ENCODE peak calls at places on chromosomes 12 and 14, in five cellular contexts. K is K562, T is A549, R is GM12878, M is H1. W is an unnamed sample.

GRCh38 chr12:96719671-96720362 is 187.2 kb upstream of the NEDD1 start:
- DNase-seq in T (no peak), R (peak; percentile 54), K (no peak), M (no peak), W (no peak)

GRCh38 chr12:3371018-3371417 is 120.0 kb upstream of the PRMT8 start:
- DNase-seq in M (no peak), K (no peak), R (no peak), T (no peak), W (no peak)

GRCh38 chr14:52103416-52103815 is 34.6 kb upstream of the NID2 start:
- DNase-seq in R (no peak), K (no peak), M (no peak), T (no peak), W (no peak)

GRCh38 chr14:104687601-104688504 is 1.6 kb upstream of the INF2 start:
- DNase-seq in M (no peak), K (no peak), R (no peak), T (peak; percentile 97), W (peak; percentile 84)

GRCh38 chr12:57216931-57217871 is 607 bp downstream of the NXPH4 start:
- DNase-seq in T (peak; percentile 32), K (no peak), R (no peak), M (peak; percentile 66), W (no peak)

GRCh38 chr12:116236986-116237385 is 40.5 kb downstream of the MED13L start:
- DNase-seq in T (no peak), K (peak; percentile 27), M (no peak), R (no peak), W (no peak)

GRCh38 chr12:128069359-128069997 is 197.5 kb upstream of the TMEM132C start:
- DNase-seq in M (peak; percentile 65), R (no peak), K (peak; percentile 26), T (peak; percentile 15), W (peak; percentile 30)

GRCh38 chr12:93279849-93280412 is 97.8 kb upstream of the NUDT4 start:
- DNase-seq in T (no peak), R (no peak), K (no peak), M (no peak), W (no peak)

GRCh38 chr14:80446356-80446755 is 235.1 kb upstream of the DIO2 start:
- DNase-seq in R (no peak), T (no peak), K (no peak), M (no peak), W (no peak)

GRCh38 chr12:111308473-111308872 is 60.4 kb downstream of the PHETA1 start:
- DNase-seq in K (no peak), T (no peak), M (no peak), R (no peak), W (no peak)

GRCh38 chr14:77988966-77989365 is 181.2 kb upstream of the NRXN3 start:
- DNase-seq in M (no peak), K (peak; percentile 27), R (no peak), T (no peak), W (peak; percentile 6)

GRCh38 chr12:3797649-3798048 is 44.7 kb upstream of the CRACR2A start:
- DNase-seq in M (no peak), K (no peak), R (no peak), T (no peak), W (no peak)

GRCh38 chr14:90617942-90618341 is 198.3 kb downstream of the TTC7B start:
- DNase-seq in K (no peak), R (no peak), T (no peak), M (no peak), W (no peak)

GRCh38 chr12:90951418-90952110 is 3.4 kb downstream of the CCER1 start:
- DNase-seq in R (no peak), M (no peak), K (no peak), T (no peak), W (no peak)

GRCh38 chr12:47068539-47068938 is 10.9 kb upstream of the PCED1B start:
- DNase-seq in T (no peak), M (peak; percentile 50), R (no peak), K (no peak), W (no peak)

GRCh38 chr12:90896164-90896563 is 58.8 kb downstream of the CCER1 start:
- DNase-seq in K (no peak), T (no peak), R (no peak), M (no peak), W (no peak)

GRCh38 chr14:23402296-23403138 is 5.6 kb downstream of the MYH6 start:
- DNase-seq in T (no peak), M (no peak), R (no peak), K (no peak), W (no peak)

GRCh38 chr12:90065301-90065801 is 356.7 kb upstream of the ATP2B1 start:
- DNase-seq in T (no peak), K (no peak), R (no peak), M (no peak), W (no peak)

GRCh38 chr12:75714462-75715322 is 203.3 kb upstream of the KRR1 start:
- DNase-seq in M (no peak), R (no peak), T (no peak), K (no peak), W (peak; percentile 72)

GRCh38 chr14:46574236-46574970 is 77.2 kb downstream of the RPL10L start:
- DNase-seq in K (no peak), T (no peak), M (no peak), R (no peak), W (no peak)

GRCh38 chr14:77181603-77182437 is at the start of gene TMEM63C:
- DNase-seq in T (peak; percentile 78), K (no peak), R (peak; percentile 21), M (peak; percentile 92), W (peak; percentile 29)

GRCh38 chr12:110548678-110549077 is 34.4 kb downstream of the PPTC7 start:
- DNase-seq in M (no peak), R (no peak), T (no peak), K (no peak), W (no peak)

GRCh38 chr12:59444932-59445331 is 150.9 kb upstream of the SLC16A7 start:
- DNase-seq in T (no peak), R (no peak), M (no peak), K (no peak), W (no peak)
- TF ChIP-seq HDAC2 in T (no peak), R (no peak), M (no peak), K (no peak), W (no peak)

GRCh38 chr12:80232873-80233272 is 133.5 kb downstream of the OTOGL start:
- DNase-seq in R (no peak), T (no peak), K (no peak), M (no peak), W (no peak)
- TF ChIP-seq HDAC2 in R (no peak), T (no peak), K (no peak), M (no peak), W (no peak)

GRCh38 chr12:67621926-67622325 is 26.6 kb upstream of the DYRK2 start:
- DNase-seq in M (no peak), T (no peak), K (no peak), R (no peak), W (no peak)

GRCh38 chr12:67626156-67626555 is 22.4 kb upstream of the DYRK2 start:
- DNase-seq in R (no peak), K (no peak), M (no peak), T (no peak), W (no peak)

GRCh38 chr12:67624355-67624754 is 24.2 kb upstream of the DYRK2 start:
- DNase-seq in M (no peak), T (no peak), R (no peak), K (no peak), W (no peak)

GRCh38 chr12:67623259-67623658 is 25.3 kb upstream of the DYRK2 start:
- DNase-seq in K (no peak), M (no peak), T (no peak), R (no peak), W (no peak)

DNA sequence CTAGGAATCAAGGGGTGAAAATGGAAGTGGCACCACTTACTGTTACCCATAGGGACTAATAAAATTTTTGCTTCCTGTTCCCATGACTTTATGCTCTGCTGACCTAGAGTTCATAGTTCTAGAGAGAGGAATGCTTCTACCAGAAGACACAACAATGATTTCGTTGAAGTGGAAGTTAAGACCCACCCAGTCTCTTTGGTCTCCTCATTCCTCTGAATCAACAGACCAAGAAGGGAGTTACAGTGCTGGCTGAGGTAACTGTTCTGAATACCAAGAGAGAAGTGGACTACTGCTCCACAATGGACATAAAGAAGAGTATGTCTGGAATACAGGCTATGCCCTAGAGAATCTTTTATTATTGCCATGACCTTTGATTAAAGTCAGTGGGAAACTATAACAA is 23.5 kb upstream of the DYRK2 start:
- DNase-seq in M (no peak), K (no peak), R (no peak), T (no peak), W (no peak)
- TF ChIP-seq HDAC2 in M (no peak), K (no peak), R (no peak), T (no peak), W (no peak)

GRCh38 chr14:51092965-51093364 is 1.9 kb downstream of the TRIM9 start:
- DNase-seq in K (no peak), M (no peak), T (no peak), R (no peak), W (no peak)
- TF ChIP-seq HDAC2 in K (no peak), M (no peak), T (no peak), R (no peak), W (no peak)

GRCh38 chr12:2212971-2213869 is 160.4 kb downstream of the CACNA1C start:
- DNase-seq in R (no peak), T (no peak), M (no peak), K (no peak), W (no peak)
- TF ChIP-seq HDAC2 in R (no peak), T (no peak), M (no peak), K (no peak), W (no peak)

GRCh38 chr12:12757121-12757520 is 28.3 kb upstream of the APOLD1 start:
- DNase-seq in R (no peak), K (no peak), M (no peak), T (no peak), W (no peak)
- TF ChIP-seq HDAC2 in R (no peak), K (no peak), M (no peak), T (no peak), W (no peak)

GRCh38 chr12:27779837-27780611 is at the start of the genes KLHL42 and MANSC4:
- DNase-seq in R (no peak), K (peak; percentile 71), T (peak; percentile 43), M (peak; percentile 79), W (peak; percentile 30)

GRCh38 chr12:27778206-27778605 is 1.8 kb upstream of the KLHL42 start:
- DNase-seq in T (no peak), M (no peak), K (no peak), R (no peak), W (no peak)

GRCh38 chr12:27780612-27781408 is 774 bp upstream of the MANSC4 start:
- DNase-seq in K (peak; percentile 34), R (no peak), M (peak; percentile 79), T (peak; percentile 28), W (peak; percentile 20)

GRCh38 chr12:27781680-27782079 is 1.6 kb upstream of the MANSC4 start:
- DNase-seq in M (no peak), R (no peak), K (no peak), T (no peak), W (no peak)

DNA sequence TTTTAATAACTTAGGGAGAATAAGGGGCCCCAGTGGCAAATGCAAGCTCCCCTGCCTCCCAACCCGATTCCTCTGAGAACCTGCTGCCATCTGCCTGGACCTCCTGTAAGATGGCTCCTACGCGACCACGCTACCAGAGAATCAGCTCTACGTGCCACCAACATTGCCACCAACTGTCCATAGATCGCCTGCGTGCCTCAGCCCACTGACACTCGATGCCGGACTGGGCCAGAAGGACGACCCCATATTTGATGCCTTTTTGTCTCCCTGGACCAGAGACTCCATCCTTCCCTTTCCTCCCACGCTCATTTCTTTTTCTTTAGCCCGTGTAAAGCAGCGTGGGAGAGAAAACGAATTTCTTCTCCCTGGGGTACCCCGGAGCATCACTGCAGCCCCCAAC is 617 bp upstream of the KLHL42 start:
- DNase-seq in M (no peak), K (no peak), T (peak; percentile 15), R (no peak), W (peak; percentile 10)
- TF ChIP-seq HDAC2 in M (no peak), K (no peak), T (no peak), R (no peak), W (no peak)